ENCODE peak calls at places on chromosome 11, in four cellular contexts. S, W, D and P are unnamed samples.

GRCh38 chr11:106072804-106073203 is 4.3 kb downstream of the KBTBD3 start:
- DNase-seq in S (no peak), W (no peak), D (no peak), P (no peak)

GRCh38 chr11:71329731-71330130 is 77.4 kb upstream of the SHANK2 start:
- DNase-seq in S (no peak), W (no peak), D (no peak), P (no peak)

GRCh38 chr11:13465909-13466371 is 2.9 kb upstream of the BTBD10 start:
- DNase-seq in S (peak), W (no peak), D (peak), P (no peak)

GRCh38 chr11:111177037-111177988 is 68.2 kb upstream of the POU2AF2 start:
- DNase-seq in S (no peak), W (no peak), D (no peak), P (no peak)

GRCh38 chr11:73894725-73895335 is 18.0 kb downstream of the PAAF1 start:
- DNase-seq in S (no peak), W (no peak), D (no peak), P (no peak)

GRCh38 chr11:111205622-111206385 is 39.7 kb upstream of the POU2AF2 start:
- DNase-seq in S (no peak), W (no peak), D (no peak), P (no peak)

GRCh38 chr11:109423114-109423859 is 1.3 kb downstream of the C11orf87 start:
- DNase-seq in S (no peak), W (peak), D (peak), P (no peak)

GRCh38 chr11:4018641-4019040 is 76.0 kb upstream of the RRM1 start:
- DNase-seq in S (no peak), W (no peak), D (no peak), P (no peak)

GRCh38 chr11:14308114-14308896 is 50.7 kb downstream of the RRAS2 start:
- DNase-seq in S (peak), W (no peak), D (peak), P (no peak)

GRCh38 chr11:104529916-104530315 is 366.0 kb upstream of the PDGFD start:
- DNase-seq in S (no peak), W (no peak), D (no peak), P (no peak)

GRCh38 chr11:112797072-112797471 is 164.1 kb upstream of the NCAM1 start:
- DNase-seq in S (no peak), W (no peak), D (peak), P (no peak)

GRCh38 chr11:109075976-109076375 is 346.0 kb upstream of the C11orf87 start:
- DNase-seq in S (no peak), W (no peak), D (no peak), P (no peak)

GRCh38 chr11:118615282-118615979 is 8.0 kb downstream of the PHLDB1 start:
- DNase-seq in S (no peak), W (peak), D (no peak), P (no peak)

GRCh38 chr11:9700105-9700801 is 36.4 kb downstream of the SWAP70 start:
- DNase-seq in S (no peak), W (no peak), D (no peak), P (no peak)

GRCh38 chr11:89381094-89381493 is 110.1 kb downstream of the NOX4 start:
- DNase-seq in S (no peak), W (no peak), D (no peak), P (no peak)

GRCh38 chr11:108906329-108906728 is 241.5 kb downstream of the DDX10 start:
- DNase-seq in S (no peak), W (no peak), D (peak), P (no peak)

GRCh38 chr11:12943276-12943675 is 65.8 kb upstream of the RASSF10 start:
- DNase-seq in S (no peak), W (no peak), D (no peak), P (no peak)

GRCh38 chr11:82494988-82495432 is 238.7 kb downstream of the FAM181B start:
- DNase-seq in S (no peak), W (peak), D (peak), P (no peak)

GRCh38 chr11:93525601-93526000 is 17.6 kb downstream of the SMCO4 start:
- DNase-seq in S (peak), W (no peak), D (no peak), P (no peak)

GRCh38 chr11:1502971-1503707 is 16.6 kb upstream of the MOB2 start:
- DNase-seq in S (no peak), W (no peak), D (peak), P (no peak)

GRCh38 chr11:1501421-1502167 is 15.0 kb upstream of the MOB2 start:
- DNase-seq in S (no peak), W (no peak), D (no peak), P (no peak)

GRCh38 chr11:1503708-1504104 is 17.1 kb upstream of the MOB2 start:
- DNase-seq in S (no peak), W (no peak), D (peak), P (no peak)

GRCh38 chr11:1500466-1501420 is 14.2 kb upstream of the MOB2 start:
- DNase-seq in S (no peak), W (no peak), D (no peak), P (no peak)

DNA sequence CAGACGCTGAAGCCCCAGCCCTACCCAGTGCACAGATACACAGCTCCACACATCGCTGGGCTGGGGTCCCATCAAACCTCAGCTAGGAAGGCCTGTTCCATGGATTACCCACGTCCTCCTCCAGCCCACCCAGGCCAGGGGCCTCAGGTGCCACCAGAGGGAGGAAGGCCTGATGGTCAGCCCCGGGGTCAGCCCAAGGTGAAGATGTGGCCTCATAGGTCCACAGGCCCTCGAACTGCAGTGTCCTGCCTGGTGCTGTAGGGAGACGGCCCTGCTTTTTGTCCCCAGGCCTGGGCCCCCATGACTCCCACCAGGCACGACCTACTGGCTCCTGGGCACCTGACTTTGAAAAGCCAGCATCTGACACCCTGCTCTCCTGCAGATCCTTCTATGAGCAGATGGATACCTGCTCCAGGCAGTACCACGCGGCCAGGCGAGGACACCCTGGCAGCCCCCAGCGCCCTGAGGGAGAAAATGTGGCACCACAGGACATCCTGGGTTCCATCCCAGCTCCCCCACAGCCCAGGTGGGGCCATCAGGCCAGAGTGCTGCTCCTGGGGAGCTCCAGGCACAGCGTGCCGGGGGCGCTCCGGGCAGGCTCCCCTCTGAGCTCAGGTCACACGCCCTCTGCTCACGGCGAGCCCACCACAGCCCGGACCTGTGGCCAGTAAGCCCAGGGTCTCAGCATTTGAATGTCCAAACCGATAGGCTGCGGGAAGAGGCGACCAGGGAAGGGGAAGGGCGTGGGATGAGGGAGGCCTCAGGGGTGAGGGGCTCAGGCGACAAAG is 15.8 kb upstream of the MOB2 start:
- DNase-seq in S (no peak), W (no peak), D (no peak), P (no peak)
- TF ChIP-seq TAF1 in S (no peak), W (no peak), D (no peak), P (no peak)

DNA sequence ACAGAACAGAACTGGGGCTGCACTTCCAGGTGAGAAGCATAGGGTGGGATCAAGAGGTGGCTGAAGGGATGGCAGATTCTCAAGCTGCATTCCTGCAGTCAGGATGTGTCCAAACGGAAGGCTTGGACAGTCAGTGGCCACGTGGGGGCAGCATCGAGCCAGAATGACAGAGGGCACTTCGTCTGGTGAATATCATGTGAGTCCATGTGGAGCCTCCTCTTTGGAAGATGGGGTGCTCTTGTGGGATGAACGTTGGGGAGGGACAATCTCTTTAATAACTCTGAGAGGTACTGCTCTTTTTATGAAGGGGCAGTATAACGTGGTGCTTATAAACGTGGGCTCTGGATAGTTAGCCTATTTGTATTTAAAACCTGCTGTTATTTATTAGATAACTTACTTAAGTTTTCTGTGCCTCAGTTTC is 154.9 kb upstream of the NAV2 start:
- DNase-seq in S (peak), W (peak), D (peak), P (no peak)
- TF ChIP-seq POLR2AphosphoS5 in S (no peak), W (no peak), D (no peak), P (no peak)

DNA sequence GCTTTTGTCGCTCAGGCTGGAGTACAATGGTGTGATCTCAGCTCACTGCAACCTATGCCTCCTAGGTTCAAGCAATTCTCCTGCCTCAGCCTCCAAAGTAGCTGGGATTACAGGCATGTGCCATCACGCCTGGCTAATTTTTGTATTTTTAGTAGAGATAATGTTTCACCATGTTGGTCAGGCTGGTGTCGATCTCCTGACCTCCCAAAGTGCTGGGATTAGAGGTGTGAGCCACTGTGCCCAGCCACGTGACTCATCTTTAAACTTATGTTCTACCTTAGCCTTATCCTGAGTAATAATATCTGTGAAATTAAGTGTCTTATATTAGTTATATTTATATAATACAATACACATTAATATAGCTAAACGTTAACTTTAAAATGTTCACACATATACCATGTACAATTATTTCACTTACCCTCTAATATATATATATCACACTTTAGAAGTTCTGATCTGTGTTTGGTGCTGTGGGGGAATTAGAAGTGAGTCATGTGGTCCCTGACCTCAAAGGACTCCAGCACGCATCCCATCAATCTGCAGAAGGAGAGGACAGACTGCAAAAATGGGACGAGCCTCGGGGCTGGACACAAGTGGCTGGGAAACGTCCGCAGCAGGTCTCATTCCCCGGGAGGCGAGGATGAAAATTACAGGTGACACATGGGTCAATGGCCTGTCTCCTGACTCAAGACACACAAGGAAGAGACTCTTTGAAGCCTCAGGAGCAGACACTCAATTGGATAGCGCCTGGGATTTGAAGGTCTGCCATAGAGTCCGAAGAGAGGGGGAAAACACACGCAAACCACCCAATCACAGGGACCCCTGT is 101.4 kb upstream of the CADM1 start:
- DNase-seq in S (no peak), W (no peak), D (no peak), P (no peak)
- TF ChIP-seq TAF1 in S (no peak), W (no peak), D (no peak), P (no peak)

DNA sequence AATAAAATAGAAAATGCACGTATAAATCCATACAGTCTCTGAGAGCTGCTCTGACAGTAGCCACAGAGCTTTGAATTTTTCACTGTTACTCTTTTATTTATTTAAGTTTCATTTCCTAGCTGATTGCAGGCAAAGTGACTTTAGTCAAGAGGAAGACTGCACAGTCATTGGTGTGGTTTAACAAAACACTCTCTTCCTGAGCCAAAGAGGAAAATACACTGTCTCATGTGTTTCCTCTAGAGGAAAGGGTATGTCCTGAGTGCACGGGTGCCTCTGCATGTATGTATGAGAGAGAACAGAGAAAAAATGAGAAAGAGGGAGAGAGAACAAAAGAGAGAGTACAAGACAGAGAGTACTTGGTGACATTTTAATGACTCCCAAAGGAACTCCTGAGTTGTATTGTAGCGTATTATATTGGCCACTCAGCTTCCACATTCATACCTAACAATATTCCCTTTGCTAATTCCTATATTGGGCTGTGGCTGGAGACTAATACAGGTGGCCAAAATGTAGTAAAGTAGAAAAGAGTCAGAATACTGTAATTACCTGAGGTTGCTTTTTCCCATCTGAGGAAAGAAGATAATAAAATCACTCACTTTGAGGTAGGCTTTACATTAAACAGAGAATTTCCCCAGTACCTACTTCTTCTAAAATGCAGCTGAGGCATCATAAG is at the start of gene OR4D9:
- DNase-seq in S (no peak), W (no peak), D (no peak), P (no peak)
- TF ChIP-seq POLR2AphosphoS5 in S (no peak), W (no peak), D (no peak), P (no peak)

GRCh38 chr11:113974741-113975470 is at the start of gene HTR3A:
- DNase-seq in S (peak), W (peak), D (peak), P (no peak)
- TF ChIP-seq TAF1 in S (no peak), W (no peak), D (no peak), P (no peak)

GRCh38 chr11:72598901-72599300 is 75.3 kb downstream of the PDE2A start:
- DNase-seq in S (peak), W (peak), D (peak), P (no peak)
- TF ChIP-seq POLR2AphosphoS5 in S (no peak), W (no peak), D (no peak), P (no peak)

DNA sequence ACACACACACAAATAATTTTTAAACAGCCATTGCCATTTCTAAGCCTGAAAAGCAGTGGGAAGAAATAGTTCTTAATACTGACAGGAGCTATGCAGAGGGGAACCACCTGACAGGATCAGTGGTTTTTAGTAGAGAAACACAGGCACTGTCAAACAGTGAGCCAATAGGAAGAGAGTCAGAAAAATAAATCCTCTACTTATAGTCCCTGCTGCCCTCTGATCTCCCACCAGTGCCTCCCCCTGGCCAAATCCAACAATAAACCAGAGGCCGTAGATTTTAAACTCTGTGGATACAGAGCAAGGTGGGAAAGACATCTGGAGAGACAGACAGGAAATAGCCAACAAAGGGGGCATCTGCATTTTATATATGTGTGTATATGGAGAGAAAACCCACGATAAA is 7.9 kb upstream of the OR56B4 start:
- DNase-seq in S (no peak), W (no peak), D (no peak), P (no peak)
- TF ChIP-seq TAF1 in S (no peak), W (no peak), D (no peak), P (no peak)

GRCh38 chr11:102177974-102178631 is 67.9 kb downstream of the YAP1 start:
- DNase-seq in S (no peak), W (no peak), D (peak), P (no peak)
- TF ChIP-seq POLR2AphosphoS5 in S (no peak), W (no peak), D (peak), P (no peak)

DNA sequence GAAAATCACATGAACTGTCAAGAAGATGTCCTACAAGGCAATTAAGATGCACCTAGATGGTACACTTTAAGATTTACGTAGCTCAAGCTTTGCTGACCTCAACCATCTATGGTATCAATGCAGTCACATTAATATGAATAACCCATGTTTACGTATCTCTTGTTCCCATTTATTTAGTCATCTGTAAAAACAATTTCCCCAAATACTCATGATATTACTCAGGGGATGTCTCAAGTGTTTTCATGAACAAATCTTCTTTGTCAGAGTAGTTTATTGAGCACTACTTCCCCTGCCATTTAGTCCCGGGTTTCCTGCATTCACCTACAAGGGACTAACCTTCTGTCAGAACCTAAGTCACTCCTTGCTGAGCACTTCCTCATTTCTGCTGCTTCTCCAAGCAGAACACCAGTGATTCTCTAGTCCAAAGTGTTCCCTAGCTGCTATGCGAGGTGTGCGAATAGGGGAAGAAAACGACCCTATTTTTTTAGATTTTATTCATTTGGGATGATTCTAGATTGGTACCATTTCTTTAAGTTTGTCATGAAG is 554.3 kb upstream of the LRRC4C start:
- DNase-seq in S (no peak), W (no peak), D (no peak), P (no peak)
- TF ChIP-seq TAF1 in S (no peak), W (no peak), D (no peak), P (no peak)